ENCODE peak calls at places on chromosomes 4 and X, in six cellular contexts. G is progenitor cell of endocrine pancreas, S is dorsolateral prefrontal cortex, Z is activated B cell treated with CpG ODN at 0.5 μM for 24 hours, K is GM04504, C is CD14-positive monocyte. B is an unnamed sample.

GRCh38 chr4:74378573-74378972 is 13.6 kb downstream of the EREG start:
- DNase-seq in G (no peak), S (no peak), Z (no peak), K (no peak), C (no peak), B (no peak)

GRCh38 chr4:183588169-183588675 is 70.8 kb downstream of the RWDD4 start:
- DNase-seq in G (no peak), S (no peak), Z (no peak), K (peak; percentile 59), C (no peak), B (no peak)

GRCh38 chrX:18931972-18932371 is 51.9 kb downstream of the PHKA2 start:
- DNase-seq in G (no peak), S (no peak), Z (no peak), K (peak; percentile 3), C (no peak), B (peak; percentile 33)

GRCh38 chrX:38109042-38109904 is 102.9 kb downstream of the SYTL5 start:
- DNase-seq in G (no peak), S (no peak), Z (no peak), K (no peak), C (no peak), B (no peak)

GRCh38 chr4:77821775-77822174 is 2.6 kb upstream of the CNOT6L start:
- DNase-seq in G (no peak), S (no peak), Z (no peak), K (no peak), C (peak; percentile 52), B (no peak)

GRCh38 chrX:143635915-143636314 is at the start of gene SLITRK4:
- DNase-seq in G (peak; percentile 30), S (peak; percentile 57), Z (no peak), K (no peak), C (no peak), B (peak; percentile 62)

GRCh38 chr4:111633663-111634266 is 511.5 kb upstream of the FAM241A start:
- DNase-seq in G (no peak), S (no peak), Z (no peak), K (no peak), C (no peak), B (no peak)

GRCh38 chr4:95469617-95470016 is 79.2 kb downstream of the UNC5C start:
- DNase-seq in G (no peak), S (no peak), Z (no peak), K (no peak), C (no peak), B (no peak)

GRCh38 chr4:6119507-6120020 is 80.8 kb downstream of the JAKMIP1 start:
- DNase-seq in G (no peak), S (no peak), Z (no peak), K (no peak), C (no peak), B (no peak)

GRCh38 chrX:13376857-13377441 is 57.1 kb upstream of the ATXN3L start:
- DNase-seq in G (no peak), S (no peak), Z (no peak), K (peak; percentile 98), C (no peak), B (no peak)

GRCh38 chr4:154064244-154064643 is 275.4 kb upstream of the SFRP2 start:
- DNase-seq in G (no peak), S (no peak), Z (no peak), K (no peak), C (no peak), B (no peak)

GRCh38 chrX:11665144-11666040 is at the start of gene ARHGAP6:
- DNase-seq in G (peak; percentile 16), S (no peak), Z (no peak), K (peak; percentile 24), C (no peak), B (peak; percentile 80)